ENCODE peak calls at places on chromosome 16, in five cellular contexts. M is sigmoid colon, L is breast epithelium, Z is prostate gland, J is uterus. D is an unnamed sample.

GRCh38 chr16:66894948-66895696 is 14.8 kb downstream of the PDP2 start:
- DNase-seq in M (peak), L (peak), Z (peak), J (peak), D (peak)

GRCh38 chr16:83808573-83809014 is 816 bp downstream of the HSBP1 start:
- DNase-seq in Z (no peak), L (no peak), J (no peak), M (no peak), D (no peak)

GRCh38 chr16:66661210-66661560 is 35.4 kb downstream of the CMTM4 start:
- DNase-seq in L (no peak), J (no peak), M (no peak), Z (no peak), D (no peak)

GRCh38 chr16:4746991-4747574 is 12.7 kb downstream of the DNAAF8 start:
- DNase-seq in Z (no peak), L (no peak), J (peak), M (no peak), D (no peak)

GRCh38 chr16:62068747-62069146 is 32.5 kb upstream of the CDH8 start:
- DNase-seq in L (no peak), Z (no peak), M (no peak), J (no peak), D (no peak)

GRCh38 chr16:89805136-89805905 is 11.1 kb downstream of the FANCA start:
- DNase-seq in Z (no peak), J (no peak), M (no peak), L (no peak), D (no peak)

GRCh38 chr16:1163567-1164055 is 10.7 kb downstream of the CACNA1H start:
- DNase-seq in M (no peak), Z (no peak), L (no peak), J (no peak), D (no peak)

GRCh38 chr16:83887088-83887487 is 11.8 kb upstream of the MLYCD start:
- DNase-seq in Z (no peak), M (no peak), J (no peak), L (no peak), D (no peak)

GRCh38 chr16:83315271-83315670 is 492.5 kb upstream of the HSBP1 start:
- DNase-seq in Z (no peak), J (no peak), L (no peak), M (no peak), D (no peak)

GRCh38 chr16:81337097-81337496 is 22.3 kb downstream of the GAN start:
- DNase-seq in J (no peak), L (no peak), M (no peak), Z (no peak), D (no peak)

GRCh38 chr16:5490499-5490898 is 392.9 kb upstream of the EEF2KMT start:
- DNase-seq in L (no peak), M (no peak), J (no peak), Z (peak), D (no peak)

GRCh38 chr16:67482260-67482924 is 955 bp downstream of the AGRP start:
- DNase-seq in J (no peak), L (no peak), Z (no peak), M (no peak), D (no peak)

GRCh38 chr16:769201-769769 is 8.8 kb downstream of the MSLN start:
- DNase-seq in J (no peak), Z (no peak), M (no peak), L (no peak), D (no peak)

GRCh38 chr16:75120253-75120652 is 3.7 kb upstream of the LDHD start:
- DNase-seq in L (no peak), J (no peak), Z (no peak), M (no peak), D (no peak)

GRCh38 chr16:12565423-12565822 is 238.3 kb downstream of the CPPED1 start:
- DNase-seq in J (no peak), M (no peak), L (no peak), Z (no peak), D (no peak)

GRCh38 chr16:23107878-23108277 is 41.4 kb downstream of the USP31 start:
- DNase-seq in M (no peak), J (no peak), Z (no peak), L (no peak), D (no peak)

GRCh38 chr16:5045499-5046115 is 11.9 kb upstream of the NAGPA start:
- DNase-seq in L (no peak), M (no peak), Z (no peak), J (no peak), D (no peak)

GRCh38 chr16:21656795-21657768 is 4.7 kb upstream of the IGSF6 start:
- DNase-seq in Z (no peak), M (no peak), J (no peak), L (no peak), D (no peak)

GRCh38 chr16:48300391-48300856 is 53.1 kb upstream of the ABCC11 start:
- DNase-seq in J (peak), M (no peak), Z (no peak), L (no peak), D (no peak)

GRCh38 chr16:48503779-48504178 is 106.2 kb downstream of the N4BP1 start:
- DNase-seq in L (no peak), J (peak), M (peak), Z (no peak), D (no peak)

GRCh38 chr16:83113317-83113716 is 486.5 kb downstream of the CDH13 start:
- DNase-seq in M (no peak), Z (no peak), L (no peak), J (no peak), D (no peak)

GRCh38 chr16:72877374-72878028 is 170.4 kb downstream of the ZFHX3 start:
- DNase-seq in J (no peak), Z (no peak), L (no peak), M (no peak), D (no peak)

GRCh38 chr16:71851726-71852125 is 6.0 kb downstream of the ATXN1L start:
- DNase-seq in M (no peak), Z (no peak), L (no peak), J (no peak), D (no peak)

GRCh38 chr16:54031107-54031760 is 255.4 kb downstream of the IRX3 start:
- DNase-seq in J (no peak), M (no peak), L (no peak), Z (no peak), D (no peak)
- H3K27ac ChIP-seq in J (no peak), M (no peak), L (no peak), Z (no peak), D (no peak)

DNA sequence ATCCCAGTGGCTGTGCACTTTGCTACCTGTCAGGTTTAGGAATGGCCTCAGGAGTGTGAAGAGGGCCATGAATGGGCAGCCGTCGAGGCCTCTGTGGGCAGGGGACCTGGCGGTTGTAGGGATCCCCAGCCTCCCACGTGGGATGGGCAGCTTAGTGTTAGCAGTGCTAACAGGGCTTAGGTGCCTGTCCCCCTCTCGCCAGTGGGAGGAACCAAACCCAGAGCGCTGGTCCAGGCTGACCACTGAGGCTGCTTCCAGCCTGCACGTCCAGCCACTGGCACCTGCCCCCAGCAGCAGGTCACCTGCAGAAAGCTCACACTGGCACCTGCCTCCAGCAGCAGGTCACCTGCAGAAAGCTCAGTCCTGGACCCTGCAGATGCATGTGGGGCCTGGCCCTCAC is 162.2 kb upstream of the CIBAR2 start:
- DNase-seq in Z (no peak), J (no peak), L (no peak), M (no peak), D (no peak)
- TF ChIP-seq CTCF in Z (no peak), J (no peak), L (no peak), M (no peak), D (no peak)

GRCh38 chr16:57316390-57317017 is 32.0 kb upstream of the PLLP start:
- DNase-seq in L (no peak), J (peak), Z (no peak), M (peak), D (no peak)
- TF ChIP-seq POLR2A in L (no peak), J (no peak), Z (no peak), M (no peak), D (no peak)

GRCh38 chr16:87584271-87584670 is 18.0 kb upstream of the JPH3 start:
- DNase-seq in L (no peak), M (no peak), J (no peak), Z (no peak), D (no peak)

GRCh38 chr16:87584975-87585374 is 17.3 kb upstream of the JPH3 start:
- DNase-seq in L (no peak), M (no peak), Z (no peak), J (no peak), D (no peak)

GRCh38 chr16:87582221-87582965 is 19.9 kb upstream of the JPH3 start:
- DNase-seq in J (peak), M (peak), L (peak), Z (no peak), D (no peak)

GRCh38 chr16:87582966-87583325 is 19.4 kb upstream of the JPH3 start:
- DNase-seq in L (no peak), J (no peak), M (no peak), Z (no peak), D (no peak)

DNA sequence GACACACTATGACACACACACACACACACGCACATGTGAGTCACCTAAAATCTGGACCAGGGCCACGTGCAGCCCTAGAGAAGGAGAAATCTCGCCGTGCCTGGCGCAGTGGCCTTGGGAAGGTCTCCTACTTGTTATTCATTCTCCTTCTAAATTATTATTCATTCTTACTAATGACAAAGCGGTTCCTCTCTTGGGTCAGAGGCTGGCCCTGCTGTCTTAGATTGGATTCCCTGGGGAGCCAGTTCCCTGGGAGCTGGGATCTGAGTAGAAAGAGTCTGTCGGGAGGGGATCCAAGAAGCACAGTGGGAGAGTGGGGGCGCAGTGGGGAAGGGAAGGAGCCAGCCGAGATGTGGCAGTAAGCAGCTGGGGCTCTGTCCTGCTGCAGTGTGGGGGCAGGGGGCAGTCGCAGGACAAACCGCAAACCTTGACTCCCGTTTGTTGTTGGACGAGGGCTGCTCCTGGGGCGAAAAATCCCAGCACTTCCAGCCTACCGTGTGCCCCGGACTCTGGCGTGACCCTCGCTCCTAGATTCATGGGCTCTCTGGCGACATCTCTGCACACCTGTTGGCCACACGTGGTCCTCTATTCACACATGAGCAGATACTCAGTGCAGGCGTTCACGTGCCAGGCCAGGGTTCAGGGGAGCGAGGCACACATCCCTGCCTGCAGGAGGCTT is 18.7 kb upstream of the JPH3 start:
- DNase-seq in M (no peak), J (no peak), L (no peak), Z (no peak), D (no peak)
- H3K27ac ChIP-seq in M (peak), J (peak), L (no peak), Z (no peak), D (no peak)

DNA sequence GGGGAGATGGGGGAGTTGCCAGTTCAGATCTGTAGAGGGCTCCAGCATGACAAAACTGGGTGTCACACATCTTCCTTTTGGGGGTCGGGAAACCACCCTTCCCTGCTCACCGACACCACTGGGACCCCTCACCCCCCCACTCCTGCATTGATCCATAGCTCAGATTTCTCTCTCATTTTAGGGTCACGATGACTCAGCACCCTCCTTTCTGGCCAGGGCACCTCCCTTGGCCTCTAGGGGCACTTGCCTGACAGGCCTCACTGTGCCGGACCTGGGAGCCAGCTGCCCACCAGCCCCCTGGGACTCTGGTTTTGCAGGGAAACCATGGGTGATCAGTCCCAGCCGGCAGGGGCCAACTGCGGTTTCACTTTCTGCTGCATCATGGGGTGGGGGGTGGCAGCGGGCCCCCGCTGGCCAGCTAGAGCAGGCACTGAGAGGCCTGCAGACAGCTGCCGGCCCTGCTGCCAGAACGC is 239.4 kb downstream of the MRTFB start:
- DNase-seq in L (no peak), M (no peak), J (no peak), Z (no peak), D (no peak)
- TF ChIP-seq CTCF in L (no peak), M (no peak), J (no peak), Z (no peak), D (no peak)

DNA sequence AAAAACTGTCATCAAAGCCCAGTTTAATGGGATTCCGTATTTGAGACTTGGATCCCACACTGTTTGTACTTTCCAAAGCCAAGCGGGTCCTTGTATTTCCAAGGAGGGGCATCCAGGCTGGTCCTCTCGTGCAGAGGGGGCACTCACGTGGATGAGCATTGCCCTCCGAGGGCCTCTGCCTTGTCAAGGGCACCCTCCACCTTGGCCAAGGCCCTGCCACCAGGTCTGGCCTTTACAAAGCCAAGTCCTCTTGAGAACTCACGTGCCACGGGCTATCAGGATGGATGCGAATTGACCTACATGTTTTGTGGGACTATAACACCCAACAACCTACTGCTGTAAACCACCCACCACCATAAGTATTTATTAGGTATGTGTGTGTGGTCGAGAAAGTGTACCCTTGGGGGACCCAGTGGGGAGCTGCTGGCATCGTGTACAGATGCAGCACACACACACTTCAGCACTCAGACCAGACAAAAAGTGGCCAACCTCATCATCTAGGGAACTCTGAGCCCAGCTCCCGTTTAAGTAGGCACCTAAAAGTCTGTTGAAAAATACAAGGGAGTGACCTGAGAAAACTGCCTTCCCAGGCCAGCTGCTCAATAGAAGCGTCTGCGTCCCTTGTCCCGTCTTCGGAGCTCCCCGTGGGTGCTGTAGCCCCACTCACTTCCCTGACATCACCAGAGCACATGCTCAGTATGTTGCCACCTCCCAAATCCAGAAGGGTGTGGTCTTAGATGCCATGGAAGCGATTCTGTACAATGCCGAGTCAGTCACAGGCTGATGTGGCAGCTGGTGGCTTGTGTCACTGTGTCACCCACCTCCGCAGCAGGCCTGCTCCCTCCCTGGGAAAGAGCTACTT is 12.9 kb downstream of the MAP1LC3B start:
- DNase-seq in Z (no peak), L (no peak), J (no peak), M (peak), D (no peak)
- TF ChIP-seq POLR2A in Z (no peak), L (no peak), J (no peak), M (no peak), D (no peak)

GRCh38 chr16:87864331-87864989 is 4.8 kb downstream of the SLC7A5 start:
- DNase-seq in L (no peak), M (no peak), J (no peak), Z (no peak), D (no peak)

GRCh38 chr16:87854907-87855683 is 14.2 kb downstream of the SLC7A5 start:
- DNase-seq in M (no peak), L (no peak), Z (no peak), J (no peak), D (no peak)

GRCh38 chr16:87855852-87856715 is 13.2 kb downstream of the SLC7A5 start:
- DNase-seq in Z (peak), M (peak), L (peak), J (no peak), D (peak)

GRCh38 chr16:87856796-87857228 is 12.5 kb downstream of the SLC7A5 start:
- DNase-seq in L (no peak), Z (no peak), J (no peak), M (no peak), D (peak)

DNA sequence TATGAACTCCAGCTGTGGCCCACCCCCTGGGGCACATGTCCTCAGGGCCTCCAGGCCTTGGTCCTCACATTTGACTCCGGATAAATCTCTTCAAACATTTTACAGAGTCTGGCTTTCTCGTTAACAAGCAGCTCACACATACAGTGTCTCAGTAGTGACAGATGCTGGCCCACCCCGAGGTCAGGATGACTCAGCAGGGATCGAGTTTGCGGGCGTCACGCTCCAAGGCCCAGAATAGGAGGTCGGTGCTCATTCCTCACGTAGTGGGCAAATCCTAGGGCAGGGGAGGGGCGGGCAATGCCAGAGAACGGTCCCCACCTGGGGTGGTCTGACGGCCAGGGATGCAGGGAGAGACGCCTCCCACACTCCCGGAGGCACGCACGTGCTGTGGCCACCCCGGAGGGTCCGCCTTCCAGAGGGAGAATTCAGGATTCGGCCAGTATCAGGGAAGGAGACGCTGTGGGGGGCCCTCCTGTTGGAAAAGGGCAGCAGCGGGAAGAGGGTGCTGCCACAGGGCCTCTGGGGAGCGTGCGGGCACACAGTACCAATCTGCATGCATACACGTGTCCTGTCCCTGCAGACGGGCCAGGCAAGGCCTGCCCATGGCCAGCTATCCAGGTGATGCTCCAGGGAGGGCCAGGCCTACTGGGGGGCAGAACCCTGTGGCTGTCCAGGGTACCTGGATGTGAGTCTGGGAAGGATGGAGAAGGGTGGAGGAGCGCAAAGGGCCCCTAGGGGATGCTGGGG is 8.6 kb downstream of the SLC7A5 start:
- DNase-seq in Z (no peak), L (no peak), M (peak), J (no peak), D (no peak)
- H3K27ac ChIP-seq in Z (no peak), L (no peak), M (peak), J (no peak), D (no peak)

DNA sequence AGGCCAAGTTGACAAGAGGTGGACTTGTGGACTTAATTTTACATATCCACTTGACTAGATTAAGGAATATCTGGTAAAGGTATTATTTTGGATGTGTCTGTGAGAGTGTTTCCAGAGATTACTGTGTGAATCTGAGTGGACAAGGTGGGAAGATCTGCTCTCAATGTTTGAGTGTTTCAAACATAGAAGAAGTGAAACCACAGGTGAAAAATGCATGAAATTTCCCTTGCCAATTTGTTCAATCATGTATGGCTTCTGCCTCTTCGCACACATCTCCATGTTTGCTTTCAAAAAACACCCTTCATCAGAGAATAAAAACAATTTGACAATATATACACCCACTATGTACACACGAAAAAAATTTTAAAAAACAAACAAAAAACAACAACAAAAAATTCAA is 152.7 kb downstream of the SALL1 start:
- DNase-seq in M (no peak), J (no peak), Z (no peak), L (no peak), D (no peak)
- TF ChIP-seq CTCF in M (no peak), J (no peak), Z (no peak), L (no peak), D (no peak)